ENCODE peak calls at places on chromosome 9, in six cellular contexts. D is GM12878, J is A549, Y is lower leg skin, P is IMR-90, I is tibial nerve. Q is an unnamed sample.

GRCh38 chr9:68648164-68648563 is 56.9 kb upstream of the PIP5K1B start:
- DNase-seq in J (no peak), I (no peak), D (no peak), Y (no peak), P (no peak), Q (no peak)

GRCh38 chr9:8234286-8234819 is 434.8 kb upstream of the DMAC1 start:
- DNase-seq in J (no peak), P (no peak), Y (no peak), I (no peak), D (no peak), Q (no peak)

GRCh38 chr9:4657426-4658159 is 4.5 kb upstream of the PLPP6 start:
- DNase-seq in Y (no peak), P (no peak), J (peak; percentile 22), D (no peak), I (no peak), Q (no peak)

GRCh38 chr9:95880011-95880690 is 4.7 kb downstream of the ERCC6L2 start:
- DNase-seq in J (peak; percentile 29), D (no peak), I (no peak), P (peak; percentile 95), Y (no peak), Q (no peak)

GRCh38 chr9:137304383-137305059 is 2.5 kb upstream of the NRARP start:
- DNase-seq in P (no peak), Y (peak; percentile 85), J (no peak), I (no peak), D (no peak), Q (no peak)

GRCh38 chr9:18909140-18910018 is 123.6 kb downstream of the SAXO1 start:
- DNase-seq in Y (peak; percentile 76), J (no peak), D (no peak), I (no peak), P (no peak), Q (no peak)

GRCh38 chr9:108682191-108682590 is 173.6 kb downstream of the ACTL7B start:
- DNase-seq in Y (no peak), P (no peak), I (no peak), J (no peak), D (no peak), Q (no peak)

GRCh38 chr9:91192379-91192775 is 169.3 kb downstream of the AUH start:
- DNase-seq in J (no peak), Y (peak; percentile 76), I (no peak), P (peak; percentile 42), D (no peak), Q (peak; percentile 39)

GRCh38 chr9:3898371-3899218 is 372.8 kb upstream of the RFX3 start:
- DNase-seq in I (no peak), J (no peak), D (no peak), Y (no peak), P (no peak), Q (no peak)

GRCh38 chr9:98607787-98608186 is 100.9 kb downstream of the GABBR2 start:
- DNase-seq in Y (peak; percentile 14), I (no peak), J (peak; percentile 4), P (peak; percentile 97), D (no peak), Q (no peak)

GRCh38 chr9:93130861-93131481 is 3.1 kb downstream of the NINJ1 start:
- DNase-seq in J (no peak), P (no peak), Y (no peak), D (no peak), I (peak; percentile 38), Q (no peak)

GRCh38 chr9:108444400-108445358 is 411.1 kb downstream of the ACTL7B start:
- DNase-seq in D (no peak), I (peak; percentile 14), J (peak; percentile 30), P (peak; percentile 96), Y (peak; percentile 88), Q (no peak)

GRCh38 chr9:3968891-3969290 is 331.0 kb downstream of the GLIS3 start:
- DNase-seq in J (peak; percentile 26), Y (no peak), I (no peak), D (no peak), P (peak; percentile 58), Q (no peak)

GRCh38 chr9:80968611-80969010 is 720.7 kb downstream of the TLE1 start:
- DNase-seq in Y (no peak), D (no peak), J (no peak), P (peak; percentile 87), I (no peak), Q (no peak)

GRCh38 chr9:73133042-73133651 is 18.5 kb upstream of the ANXA1 start:
- DNase-seq in Y (no peak), I (no peak), J (no peak), D (no peak), P (no peak), Q (peak; percentile 68)

GRCh38 chr9:133589454-133590227 is 19.5 kb downstream of the FAM163B start:
- DNase-seq in Y (no peak), I (no peak), J (peak; percentile 24), D (no peak), P (no peak), Q (peak; percentile 35)

GRCh38 chr9:127585161-127585750 is 26.8 kb upstream of the STXBP1 start:
- DNase-seq in J (no peak), D (no peak), Y (no peak), I (no peak), P (no peak), Q (no peak)

GRCh38 chr9:70480405-70480980 is 66.0 kb upstream of the KLF9 start:
- DNase-seq in I (peak; percentile 86), J (no peak), D (no peak), P (peak; percentile 90), Y (peak; percentile 97), Q (no peak)
- TF ChIP-seq POLR2A in I (peak; percentile 23), J (no peak), D (no peak), P (peak; percentile 50), Y (no peak), Q (peak; percentile 27)

GRCh38 chr9:2241875-2242741 is 227.0 kb downstream of the SMARCA2 start:
- DNase-seq in P (peak; percentile 88), J (peak; percentile 90), I (peak; percentile 70), Y (peak; percentile 95), D (no peak), Q (peak; percentile 87)
- TF ChIP-seq POLR2A in P (no peak), J (peak; percentile 82), I (peak; percentile 85), Y (no peak), D (peak; percentile 47), Q (no peak)

DNA sequence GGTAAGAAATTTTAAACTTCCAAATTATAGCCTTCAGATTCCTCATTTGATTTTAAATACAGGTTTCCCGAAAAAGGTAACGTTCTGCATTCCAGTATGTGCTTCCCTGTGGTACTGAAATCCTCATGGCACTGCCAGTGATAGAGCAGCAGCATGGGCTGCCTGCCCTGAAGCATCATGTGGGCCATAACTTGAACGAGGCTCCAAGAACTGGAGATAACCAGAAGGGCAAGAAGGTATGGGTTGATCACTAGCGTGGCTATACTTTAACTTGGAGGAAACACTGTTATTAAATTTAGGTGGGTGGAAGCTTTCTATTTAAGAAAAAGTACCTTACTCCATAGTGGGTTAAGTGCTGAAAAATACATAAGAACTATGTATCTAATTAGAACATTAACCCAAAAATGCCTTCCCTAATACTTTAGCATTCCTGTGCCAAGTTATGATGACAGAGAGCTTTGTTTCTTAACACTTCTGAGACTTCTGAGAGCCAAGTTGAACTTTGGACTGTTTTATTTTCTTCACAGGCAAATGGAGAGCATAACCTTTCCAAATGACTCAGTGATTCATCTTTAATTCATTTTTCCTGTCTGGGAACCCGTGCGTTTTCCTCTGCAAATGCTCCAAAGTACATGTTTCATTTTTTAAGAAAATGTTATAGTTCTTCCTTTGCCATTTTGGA is 191.5 kb upstream of the GNA14 start:
- DNase-seq in D (no peak), J (peak; percentile 77), Y (no peak), I (no peak), P (peak; percentile 53), Q (peak; percentile 23)
- TF ChIP-seq POLR2A in D (no peak), J (no peak), Y (no peak), I (no peak), P (no peak), Q (no peak)

DNA sequence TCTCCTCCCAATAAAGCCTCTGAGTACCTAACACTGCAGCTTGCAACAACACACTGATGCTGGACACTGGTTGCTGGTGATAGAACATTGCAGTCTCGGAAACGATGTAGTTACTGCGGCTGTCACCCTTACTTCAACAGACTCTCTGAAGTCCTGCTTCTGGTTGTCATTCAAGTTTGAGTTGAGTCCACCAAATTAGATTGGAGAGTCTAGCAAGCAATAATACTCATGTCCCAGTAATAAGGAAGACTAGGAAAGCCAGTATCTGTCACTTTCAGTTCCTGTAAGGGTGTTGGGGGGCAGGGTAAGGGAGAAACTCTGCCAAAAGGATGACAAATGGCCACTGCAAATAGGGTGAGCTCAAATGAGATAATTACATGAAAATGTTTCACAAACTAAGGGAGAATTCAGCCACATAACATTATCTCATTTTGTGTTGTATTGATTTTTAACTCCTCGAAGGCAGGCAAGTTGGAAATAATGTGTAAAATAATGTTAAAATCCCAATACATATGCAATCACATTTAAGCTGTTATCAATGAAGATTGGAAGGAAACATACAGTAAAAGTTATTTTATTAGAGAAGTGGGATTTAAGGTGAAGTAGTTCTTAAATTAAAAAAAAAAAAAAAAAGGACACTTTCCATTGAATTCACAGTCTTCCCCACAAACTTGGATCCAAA is 849 bp upstream of the IFT74 start:
- DNase-seq in D (no peak), I (no peak), P (no peak), J (no peak), Y (no peak), Q (peak; percentile 81)
- TF ChIP-seq POLR2A in D (no peak), I (no peak), P (no peak), J (no peak), Y (no peak), Q (no peak)

Q was measured in erythroblast.